ENCODE peak calls at places on chromosomes 7 and 10, in eight cellular contexts. P is lower lobe of right lung, S is psoas muscle, G is K562, M is endodermal cell, U is cardiac muscle cell, B is thyroid gland, C is body of pancreas. N is an unnamed sample. For H3K9me3, the result is how much of the 10 kb centered on the place peaks cover.

GRCh38 chr10:112981553-112981952 is 31.5 kb downstream of the TCF7L2 start:
- DNase-seq in P (no peak), G (no peak), M (no peak), S (no peak), B (no peak), C (no peak), U (no peak), N (no peak)

GRCh38 chr10:78212134-78212785 is 178.6 kb downstream of the RPS24 start:
- DNase-seq in M (no peak), B (peak), S (peak), P (no peak), U (no peak), G (peak), C (no peak), N (no peak)

GRCh38 chr10:122515588-122516231 is 44.8 kb upstream of the DMBT1 start:
- DNase-seq in G (no peak), U (peak), B (no peak), C (no peak), S (peak), M (no peak), P (no peak), N (no peak)

GRCh38 chr10:43024942-43025700 is 51.7 kb upstream of the RET start:
- DNase-seq in S (no peak), G (no peak), C (no peak), P (no peak), M (no peak), U (no peak), B (no peak), N (no peak)

GRCh38 chr10:75388082-75388481 is 13.5 kb downstream of the ZNF503 start:
- DNase-seq in M (no peak), U (no peak), C (no peak), S (no peak), P (no peak), B (no peak), G (no peak), N (no peak)

GRCh38 chr7:131370523-131370968 is 42.9 kb downstream of the MKLN1 start:
- DNase-seq in C (no peak), P (no peak), M (peak), U (peak), B (no peak), G (peak), S (no peak), N (no peak)

GRCh38 chr10:13271552-13272163 is 28.2 kb downstream of the PHYH start:
- DNase-seq in M (peak), U (peak), S (peak), B (peak), G (peak), C (peak), P (no peak), N (no peak)

GRCh38 chr7:135492151-135492550 is 17.8 kb downstream of the CNOT4 start:
- DNase-seq in C (no peak), B (no peak), M (no peak), S (no peak), G (no peak), P (no peak), U (no peak), N (no peak)

DNA sequence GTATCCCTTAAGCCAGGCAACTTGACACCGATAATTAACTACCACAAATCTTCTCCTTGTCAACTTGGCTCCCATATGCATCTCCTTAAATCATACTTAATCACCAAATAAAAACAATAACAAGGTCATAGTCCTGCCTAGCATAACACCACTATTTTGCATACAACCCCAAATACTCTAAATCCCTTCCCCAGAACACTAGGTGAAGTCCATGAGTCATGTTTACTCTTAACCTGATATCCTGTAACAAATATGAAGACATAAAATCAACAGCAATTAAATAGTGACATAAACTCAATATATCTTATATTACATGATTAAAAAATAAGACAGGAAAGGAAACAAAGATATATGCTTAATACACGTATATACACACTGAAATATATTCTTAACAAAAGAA is 362.0 kb downstream of the ETV1 start:
- DNase-seq in C (no peak), M (no peak), G (no peak), B (no peak), S (no peak), U (no peak), P (no peak), N (no peak)
- H3K9me3 ChIP-seq in C (under half), M (under half), G (under half), B (under half), S (under half), U (under half), P (under half), N (under half)

GRCh38 chr7:15197359-15197977 is 294.9 kb upstream of the DGKB start:
- DNase-seq in S (no peak), U (no peak), M (no peak), P (no peak), B (no peak), C (no peak), G (no peak), N (no peak)

DNA sequence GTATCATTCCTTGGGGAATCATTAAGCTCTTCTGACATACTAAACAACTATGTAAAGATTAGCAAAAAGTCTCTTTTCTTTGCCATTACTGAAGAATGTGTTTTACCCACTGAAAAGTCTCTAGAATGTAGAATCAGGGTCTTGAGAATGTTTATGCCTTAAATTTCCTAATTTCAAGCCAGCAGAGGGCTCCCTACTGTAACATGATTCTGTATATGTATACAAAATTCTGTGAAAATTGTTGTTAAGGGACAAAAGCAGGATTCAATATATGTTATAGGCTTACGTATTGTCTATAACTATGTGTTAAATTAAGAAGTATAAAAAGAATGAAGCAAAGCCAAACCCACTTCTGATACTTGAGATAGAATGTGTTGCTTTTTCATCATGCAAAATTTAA is 296.9 kb upstream of the DGKB start:
- DNase-seq in C (no peak), U (peak), P (no peak), G (peak), S (no peak), B (no peak), M (no peak), N (no peak)
- TF ChIP-seq CTCF in C (no peak), U (peak), P (no peak), G (no peak), S (no peak), B (no peak), M (peak), N (peak)

GRCh38 chr7:50557114-50557513 is 8.1 kb downstream of the DDC start:
- DNase-seq in M (no peak), B (no peak), C (no peak), U (peak), S (no peak), G (no peak), P (no peak), N (no peak)

GRCh38 chr7:50564171-50564570 is 1.0 kb downstream of the DDC start:
- DNase-seq in U (no peak), G (no peak), C (peak), S (no peak), M (no peak), B (no peak), P (no peak), N (no peak)

GRCh38 chr7:50562126-50562525 is 3.1 kb downstream of the DDC start:
- DNase-seq in S (no peak), B (no peak), M (no peak), G (peak), C (no peak), U (no peak), P (no peak), N (no peak)

GRCh38 chr7:50558380-50559051 is 6.7 kb downstream of the DDC start:
- DNase-seq in C (no peak), S (no peak), M (no peak), U (peak), B (no peak), P (no peak), G (peak), N (no peak)

DNA sequence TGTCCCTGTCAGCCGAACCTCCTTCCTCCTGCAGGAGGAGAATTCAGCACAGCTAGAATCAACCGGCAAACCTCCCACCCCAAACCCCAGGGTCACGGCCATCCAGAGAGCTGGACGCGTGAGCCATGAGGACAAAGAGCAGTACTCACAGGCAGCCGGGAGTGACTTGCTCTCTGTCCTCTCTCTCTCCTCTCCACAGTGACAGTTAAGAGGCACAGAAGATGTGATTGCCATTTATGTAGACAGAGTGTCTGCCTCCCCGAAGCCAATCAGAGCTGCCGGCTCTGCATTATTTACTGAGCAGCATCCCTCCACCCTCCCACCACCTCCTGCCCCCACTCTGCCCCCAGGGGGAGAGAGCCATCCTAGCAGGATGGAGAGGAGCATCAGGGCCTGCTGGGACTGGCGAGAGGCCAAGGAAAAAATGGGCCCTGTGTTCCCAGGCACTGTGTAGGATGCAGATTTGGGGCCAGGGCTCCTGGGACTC is 4.3 kb downstream of the DDC start:
- DNase-seq in M (peak), G (no peak), S (no peak), B (no peak), C (no peak), U (no peak), P (no peak), N (no peak)
- H3K4me3 ChIP-seq in M (no peak), G (no peak), S (no peak), B (no peak), C (no peak), U (no peak), P (no peak), N (no peak)

GRCh38 chr7:103003004-103003403 is 71.6 kb downstream of the FBXL13 start:
- DNase-seq in P (no peak), G (no peak), U (no peak), B (no peak), C (no peak), M (no peak), S (no peak), N (no peak)
- H3K9me3 ChIP-seq in P (under half), G (under half), U (under half), B (under half), C (under half), M (under half), S (under half), N (under half)

DNA sequence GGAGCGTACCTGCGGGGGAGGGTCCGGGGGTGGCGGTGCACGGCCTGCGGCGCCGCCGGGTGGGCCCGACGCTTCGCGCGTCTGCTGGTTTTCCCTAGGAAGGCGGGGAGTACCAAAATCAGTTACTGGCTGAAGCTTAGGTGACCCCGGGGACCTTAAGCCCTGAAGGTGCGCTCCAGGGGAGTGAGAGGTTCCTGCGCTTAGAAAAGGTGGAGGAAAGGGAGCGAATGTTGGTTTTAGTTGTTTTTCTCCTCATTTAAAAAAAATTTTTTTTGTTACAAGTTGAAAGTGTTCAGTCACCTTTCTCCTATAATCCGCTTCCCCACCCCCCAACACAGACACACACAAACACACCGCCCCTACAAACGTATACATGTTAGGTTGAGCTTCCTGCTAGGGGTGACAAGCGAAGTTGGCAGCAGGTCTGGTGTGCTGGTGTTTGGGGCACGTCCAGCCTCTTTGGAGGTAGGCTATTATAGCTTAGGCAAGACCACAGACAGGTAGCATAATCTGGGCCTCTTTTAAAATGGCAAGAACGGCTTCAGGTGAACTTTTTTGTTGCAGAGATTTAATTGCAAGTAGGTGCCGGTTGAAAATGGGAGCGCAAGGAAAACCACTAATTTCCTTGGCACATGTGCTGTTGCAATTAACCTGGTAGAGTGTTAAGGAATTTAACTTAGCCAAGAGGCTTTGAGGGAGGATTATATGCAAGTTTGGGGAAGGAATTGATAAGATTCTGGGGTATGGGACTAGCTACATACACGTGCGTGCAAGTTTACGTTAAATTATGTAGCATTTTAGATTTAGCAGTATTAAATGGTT is 945 bp downstream of the ADD3 start:
- DNase-seq in P (peak), M (peak), B (peak), S (no peak), G (peak), U (peak), C (peak), N (no peak)
- TF ChIP-seq CTCF in P (no peak), M (no peak), B (no peak), S (no peak), G (no peak), U (no peak), C (no peak), N (no peak)

GRCh38 chr10:80488539-80489066 is 34.5 kb downstream of the TSPAN14 start:
- DNase-seq in U (no peak), C (no peak), G (no peak), P (no peak), M (no peak), S (no peak), B (peak), N (no peak)
- H3K4me3 ChIP-seq in U (no peak), C (no peak), G (no peak), P (no peak), M (no peak), S (no peak), B (no peak), N (no peak)

DNA sequence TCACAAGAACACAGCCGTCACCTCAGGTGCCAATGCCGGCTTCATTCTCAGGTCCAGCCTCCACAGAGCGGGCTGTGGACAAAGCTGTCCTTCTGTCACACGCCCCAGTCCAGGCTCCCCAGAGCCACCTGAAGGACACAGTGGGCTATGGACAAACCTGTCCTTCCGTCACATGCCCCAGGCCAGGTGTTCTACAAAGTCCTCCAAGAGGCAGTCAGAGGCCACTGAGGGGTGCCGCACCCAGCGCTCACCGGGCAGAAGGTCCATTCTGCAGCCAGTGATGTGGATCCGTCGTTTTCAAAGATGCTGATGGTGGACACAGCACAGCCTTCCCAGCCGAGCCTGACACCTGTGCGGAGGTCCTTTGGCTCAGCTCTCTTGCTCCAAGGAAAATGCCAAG is 173.2 kb upstream of the PPP2R2D start:
- DNase-seq in M (peak), G (no peak), B (peak), S (peak), C (no peak), U (no peak), P (no peak), N (no peak)
- H3K9me3 ChIP-seq in M (under half), G (under half), B (under half), S (under half), C (under half), U (under half), P (under half), N (under half)

GRCh38 chr10:15439381-15439837 is 68.3 kb upstream of the FAM171A1 start:
- DNase-seq in M (peak), P (no peak), B (peak), C (peak), S (no peak), G (peak), U (peak), N (no peak)
- TF ChIP-seq CTCF in M (peak), P (peak), B (no peak), C (peak), S (peak), G (peak), U (peak), N (peak)

GRCh38 chr7:100691676-100692577 is 2.1 kb downstream of the GIGYF1 start:
- DNase-seq in G (peak), P (peak), B (peak), M (peak), U (peak), S (peak), C (peak), N (no peak)
- H3K4me3 ChIP-seq in G (peak), P (peak), B (no peak), M (peak), U (peak), S (peak), C (no peak), N (peak)

DNA sequence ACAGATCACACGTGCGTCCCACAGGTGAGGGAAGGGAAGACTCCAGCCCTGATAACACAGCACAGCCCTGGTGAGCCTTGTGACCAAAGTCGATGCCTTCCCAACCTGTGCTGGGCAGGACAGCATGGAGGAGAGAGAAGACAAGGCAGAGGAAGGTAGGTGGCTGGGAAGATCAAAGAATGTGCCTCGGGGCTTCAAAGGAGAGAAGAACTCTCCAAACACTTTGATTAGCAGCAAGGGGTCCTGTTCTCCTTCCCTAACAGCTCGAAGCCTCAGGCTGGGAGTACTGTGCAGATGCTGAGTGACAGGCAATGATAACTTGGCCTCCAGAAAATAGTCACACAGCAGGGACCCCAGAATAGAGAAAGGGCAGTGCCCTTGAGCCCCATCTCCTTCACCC is 288.5 kb downstream of the TCERG1L start:
- DNase-seq in C (no peak), B (no peak), G (no peak), P (no peak), U (no peak), M (no peak), S (no peak), N (no peak)
- H3K9me3 ChIP-seq in C (under half), B (under half), G (under half), P (under half), U (under half), M (under half), S (under half), N (under half)